ENCODE peak calls at places on chromosome 13, in eight cellular contexts. B is activated T-helper 2 cell treated with anti-CD3 and anti-CD28 coated beads, Interferon-gamma antibody, Interleukin-2, Interleukin-4, amounts not matched to agents 10 μg/mL and 5 μg/mL and 100 μg/mL, durations not matched to agents 14 hours and 24 hours and 36 hours; E is sciatic nerve; R is amniotic epithelial cell; L is effector CD4-positive, alpha-beta T cell; Q is NCI-H345; T is choroid plexus epithelial cell; W is WTC11. F is an unnamed sample.

GRCh38 chr13:84433024-84433423 is 550.8 kb upstream of the SLITRK1 start:
- DNase-seq in B (no peak), E (no peak), R (peak; percentile 50), L (no peak), Q (no peak), T (peak; percentile 78), W (no peak), F (no peak)

GRCh38 chr13:97344250-97345175 is 89.5 kb upstream of the RAP2A start:
- DNase-seq in B (no peak), E (peak; percentile 81), R (peak; percentile 52), L (peak; percentile 9), Q (peak; percentile 44), T (peak; percentile 81), W (peak; percentile 53), F (peak; percentile 85)

GRCh38 chr13:22009500-22009899 is 338.6 kb downstream of the FGF9 start:
- DNase-seq in B (no peak), E (no peak), R (no peak), L (no peak), Q (no peak), T (no peak), W (no peak), F (no peak)

GRCh38 chr13:54248306-54248705 is 1219.7 kb downstream of the OLFM4 start:
- DNase-seq in B (no peak), E (no peak), R (no peak), L (no peak), Q (no peak), T (no peak), W (no peak), F (no peak)

GRCh38 chr13:71252191-71252704 is 614.8 kb downstream of the DACH1 start:
- DNase-seq in B (no peak), E (no peak), R (peak; percentile 40), L (no peak), Q (no peak), T (peak; percentile 40), W (no peak), F (peak; percentile 67)

GRCh38 chr13:26459276-26460131 is 98.0 kb upstream of the WASF3 start:
- DNase-seq in B (no peak), E (no peak), R (no peak), L (no peak), Q (no peak), T (no peak), W (no peak), F (no peak)

GRCh38 chr13:38888309-38888708 is 102.3 kb downstream of the STOML3 start:
- DNase-seq in B (no peak), E (no peak), R (peak; percentile 0), L (no peak), Q (no peak), T (peak; percentile 52), W (no peak), F (no peak)

GRCh38 chr13:111402441-111402840 is 82.0 kb downstream of the TEX29 start:
- DNase-seq in B (no peak), E (no peak), R (no peak), L (no peak), Q (no peak), T (no peak), W (no peak), F (no peak)

GRCh38 chr13:31485183-31485582 is 254.1 kb upstream of the RXFP2 start:
- DNase-seq in B (no peak), E (no peak), R (no peak), L (no peak), Q (peak; percentile 32), T (peak; percentile 35), W (no peak), F (no peak)

GRCh38 chr13:62847520-62847919 is 1431.9 kb upstream of the PCDH20 start:
- DNase-seq in B (no peak), E (no peak), R (no peak), L (no peak), Q (no peak), T (no peak), W (no peak), F (no peak)

GRCh38 chr13:107370036-107370785 is 802.3 kb upstream of the ARGLU1 start:
- DNase-seq in B (no peak), E (no peak), R (peak; percentile 69), L (no peak), Q (no peak), T (peak; percentile 76), W (no peak), F (peak; percentile 85)

GRCh38 chr13:37011002-37011401 is 10.4 kb downstream of the EXOSC8 start:
- DNase-seq in B (no peak), E (no peak), R (no peak), L (no peak), Q (no peak), T (no peak), W (no peak), F (peak; percentile 4)

GRCh38 chr13:79775830-79776229 is 294.9 kb downstream of the NDFIP2 start:
- DNase-seq in B (no peak), E (no peak), R (peak; percentile 74), L (no peak), Q (peak; percentile 18), T (peak; percentile 90), W (peak; percentile 23), F (peak; percentile 91)

GRCh38 chr13:98460519-98460918 is 116.4 kb downstream of the STK24 start:
- DNase-seq in B (no peak), E (no peak), R (no peak), L (no peak), Q (no peak), T (no peak), W (no peak), F (no peak)

GRCh38 chr13:27131202-27131623 is 40.4 kb downstream of the USP12 start:
- DNase-seq in B (peak; percentile 75), E (no peak), R (peak; percentile 62), L (peak; percentile 58), Q (no peak), T (peak; percentile 68), W (no peak), F (peak; percentile 49)

GRCh38 chr13:109836629-109837607 is 50.5 kb upstream of the IRS2 start:
- DNase-seq in B (no peak), E (no peak), R (no peak), L (no peak), Q (no peak), T (no peak), W (no peak), F (no peak)

GRCh38 chr13:23621316-23621645 is 51.1 kb downstream of the TNFRSF19 start:
- DNase-seq in B (no peak), E (no peak), R (peak; percentile 87), L (no peak), Q (no peak), T (peak; percentile 84), W (no peak), F (peak; percentile 29)

GRCh38 chr13:50129923-50130685 is 114.9 kb downstream of the KCNRG start:
- DNase-seq in B (no peak), E (peak; percentile 82), R (peak; percentile 17), L (peak; percentile 26), Q (no peak), T (peak; percentile 5), W (peak; percentile 49), F (peak; percentile 44)

GRCh38 chr13:82758056-82758455 is 1124.2 kb downstream of the SLITRK1 start:
- DNase-seq in B (no peak), E (no peak), R (no peak), L (no peak), Q (no peak), T (peak; percentile 60), W (peak; percentile 61), F (no peak)

GRCh38 chr13:59086147-59086546 is 1077.6 kb downstream of the DIAPH3 start:
- DNase-seq in B (no peak), E (no peak), R (peak; percentile 86), L (no peak), Q (no peak), T (peak; percentile 86), W (no peak), F (no peak)

GRCh38 chr13:48892311-48892710 is 83.4 kb upstream of the FNDC3A start:
- DNase-seq in B (no peak), E (no peak), R (peak; percentile 89), L (no peak), Q (no peak), T (peak; percentile 92), W (no peak), F (peak; percentile 89)

GRCh38 chr13:50340566-50341287 is 325.5 kb downstream of the KCNRG start:
- DNase-seq in B (no peak), E (peak; percentile 68), R (no peak), L (no peak), Q (no peak), T (no peak), W (no peak), F (no peak)

GRCh38 chr13:32986552-32986951 is 29.7 kb upstream of the KL start:
- DNase-seq in B (no peak), E (no peak), R (no peak), L (no peak), Q (no peak), T (no peak), W (no peak), F (no peak)

GRCh38 chr13:102972191-102972590 is 94.0 kb downstream of the SLC10A2 start:
- DNase-seq in B (no peak), E (no peak), R (no peak), L (no peak), Q (no peak), T (no peak), W (no peak), F (no peak)

GRCh38 chr13:76846363-76846762 is 39.8 kb downstream of the KCTD12 start:
- DNase-seq in B (no peak), E (no peak), R (peak; percentile 18), L (no peak), Q (no peak), T (no peak), W (no peak), F (no peak)

GRCh38 chr13:50365683-50366391 is 350.6 kb downstream of the KCNRG start:
- DNase-seq in B (peak; percentile 61), E (no peak), R (no peak), L (peak; percentile 15), Q (peak; percentile 44), T (peak; percentile 23), W (no peak), F (peak; percentile 53)

GRCh38 chr13:111904166-111904565 is 162.8 kb upstream of the SOX1 start:
- DNase-seq in B (no peak), E (peak; percentile 33), R (no peak), L (no peak), Q (no peak), T (no peak), W (peak; percentile 5), F (no peak)